ENCODE peak calls at places on chromosomes 1 and 21, in six cellular contexts. One of them, this sample, is unnamed. For H3K9me3, the result is how much of the 10 kb centered on the place peaks cover.

GRCh38 chr21:35423694-35424093 is 374.6 kb upstream of the RUNX1 start:
- DNase-seq in psoas muscle: no peak
- DNase-seq in cardiac muscle cell: peak
- DNase-seq in OCI-LY7: no peak
- DNase-seq in stomach: no peak
- DNase-seq in tibial artery: no peak
- DNase-seq in this sample: no peak

GRCh38 chr21:44082648-44083436 is 24.4 kb upstream of the PWP2 start:
- DNase-seq in psoas muscle: no peak
- DNase-seq in cardiac muscle cell: no peak
- DNase-seq in OCI-LY7: no peak
- DNase-seq in stomach: peak
- DNase-seq in tibial artery: no peak
- DNase-seq in this sample: no peak

GRCh38 chr1:168348146-168348709 is 67.6 kb downstream of the TBX19 start:
- DNase-seq in psoas muscle: no peak
- DNase-seq in cardiac muscle cell: no peak
- DNase-seq in OCI-LY7: no peak
- DNase-seq in stomach: no peak
- DNase-seq in tibial artery: no peak
- DNase-seq in this sample: no peak

GRCh38 chr1:207025144-207025880 is 7.2 kb downstream of the C1orf116 start:
- DNase-seq in psoas muscle: no peak
- DNase-seq in cardiac muscle cell: peak
- DNase-seq in OCI-LY7: no peak
- DNase-seq in stomach: peak
- DNase-seq in tibial artery: no peak
- DNase-seq in this sample: no peak

GRCh38 chr1:214466759-214467585 is 84.4 kb downstream of the PTPN14 start:
- DNase-seq in psoas muscle: no peak
- DNase-seq in cardiac muscle cell: no peak
- DNase-seq in OCI-LY7: no peak
- DNase-seq in stomach: peak
- DNase-seq in tibial artery: no peak
- DNase-seq in this sample: no peak

GRCh38 chr1:151720974-151721787 is at the start of gene RIIAD1:
- DNase-seq in psoas muscle: no peak
- DNase-seq in cardiac muscle cell: peak
- DNase-seq in OCI-LY7: peak
- DNase-seq in stomach: peak
- DNase-seq in tibial artery: no peak
- DNase-seq in this sample: peak

GRCh38 chr1:25009675-25010262 is 79.7 kb upstream of the RUNX3 start:
- DNase-seq in psoas muscle: no peak
- DNase-seq in cardiac muscle cell: no peak
- DNase-seq in OCI-LY7: no peak
- DNase-seq in stomach: no peak
- DNase-seq in tibial artery: no peak
- DNase-seq in this sample: no peak

GRCh38 chr1:18901147-18901951 is 1.0 kb downstream of the ALDH4A1 start:
- DNase-seq in psoas muscle: no peak
- DNase-seq in cardiac muscle cell: no peak
- DNase-seq in OCI-LY7: no peak
- DNase-seq in stomach: no peak
- DNase-seq in tibial artery: no peak
- DNase-seq in this sample: no peak

GRCh38 chr1:30422251-30422650 is 301.1 kb downstream of the MATN1 start:
- DNase-seq in psoas muscle: no peak
- DNase-seq in cardiac muscle cell: no peak
- DNase-seq in OCI-LY7: no peak
- DNase-seq in stomach: no peak
- DNase-seq in tibial artery: no peak
- DNase-seq in this sample: peak

GRCh38 chr1:84758968-84759491 is 68.8 kb upstream of the SSX2IP start:
- DNase-seq in psoas muscle: no peak
- DNase-seq in cardiac muscle cell: peak
- DNase-seq in OCI-LY7: no peak
- DNase-seq in stomach: no peak
- DNase-seq in tibial artery: peak
- DNase-seq in this sample: peak

GRCh38 chr1:2821970-2822620 is 20.6 kb upstream of the TTC34 start:
- DNase-seq in psoas muscle: peak
- DNase-seq in cardiac muscle cell: no peak
- DNase-seq in OCI-LY7: peak
- DNase-seq in stomach: peak
- DNase-seq in tibial artery: no peak
- DNase-seq in this sample: peak
- H3K9me3 ChIP-seq in psoas muscle: under half
- H3K9me3 ChIP-seq in cardiac muscle cell: under half
- H3K9me3 ChIP-seq in OCI-LY7: under half
- H3K9me3 ChIP-seq in stomach: under half
- H3K9me3 ChIP-seq in tibial artery: under half
- H3K9me3 ChIP-seq in this sample: under half

DNA sequence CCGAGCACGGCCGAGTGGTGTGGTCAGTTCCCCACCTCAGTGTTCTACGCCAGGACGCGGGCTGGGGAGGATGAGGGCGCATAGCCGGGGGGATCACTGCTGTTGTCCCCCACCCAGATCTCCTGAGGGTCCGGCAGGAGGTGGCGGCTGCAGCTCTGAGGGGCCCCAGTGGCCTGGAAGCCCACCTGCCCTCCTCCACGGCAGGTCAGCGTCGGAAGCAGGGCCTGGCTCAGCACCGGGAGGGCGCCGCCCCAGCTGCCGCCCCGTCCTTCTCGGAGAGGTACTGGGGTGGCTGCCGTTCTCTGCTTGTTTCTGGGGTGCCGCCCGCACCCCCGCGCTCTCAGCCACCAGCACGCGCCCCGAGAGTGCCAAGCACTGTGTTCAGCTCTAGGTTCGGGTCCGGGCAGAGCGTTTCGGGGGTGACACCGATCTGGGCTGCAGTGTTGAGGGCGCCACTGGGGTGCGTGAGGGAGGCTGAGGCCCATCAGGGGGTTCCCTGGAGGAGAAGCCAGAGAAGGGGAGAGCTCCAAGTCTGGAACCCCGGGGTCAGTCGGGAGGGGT is 17.4 kb downstream of the SAMD11 start:
- DNase-seq in psoas muscle: no peak
- DNase-seq in cardiac muscle cell: no peak
- DNase-seq in OCI-LY7: no peak
- DNase-seq in stomach: no peak
- DNase-seq in tibial artery: no peak
- DNase-seq in this sample: no peak
- H3K4me3 ChIP-seq in psoas muscle: peak
- H3K4me3 ChIP-seq in cardiac muscle cell: peak
- H3K4me3 ChIP-seq in OCI-LY7: no peak
- H3K4me3 ChIP-seq in stomach: peak
- H3K4me3 ChIP-seq in tibial artery: peak
- H3K4me3 ChIP-seq in this sample: peak

GRCh38 chr1:94056171-94056570 is 64.8 kb downstream of the ABCA4 start:
- DNase-seq in psoas muscle: no peak
- DNase-seq in cardiac muscle cell: no peak
- DNase-seq in OCI-LY7: no peak
- DNase-seq in stomach: no peak
- DNase-seq in tibial artery: no peak
- DNase-seq in this sample: no peak
- H3K27ac ChIP-seq in psoas muscle: no peak
- H3K27ac ChIP-seq in cardiac muscle cell: no peak
- H3K27ac ChIP-seq in OCI-LY7: no peak
- H3K27ac ChIP-seq in stomach: no peak
- H3K27ac ChIP-seq in tibial artery: no peak
- H3K27ac ChIP-seq in this sample: no peak

DNA sequence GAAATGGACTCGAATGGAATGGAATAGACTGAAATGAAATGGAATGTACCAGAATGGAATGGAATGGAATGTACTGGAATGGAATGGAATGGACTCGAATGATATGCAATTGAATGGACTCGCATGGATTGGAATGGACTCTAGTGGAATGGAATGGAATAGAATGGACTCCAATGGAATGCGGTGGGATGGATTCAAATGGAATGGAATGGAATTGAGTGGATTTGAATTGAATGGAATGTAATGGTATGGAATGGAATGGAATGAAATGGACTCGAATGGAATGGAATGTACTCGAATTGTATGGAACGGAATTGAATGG is 99.6 kb upstream of the FBXO28 start:
- DNase-seq in psoas muscle: no peak
- DNase-seq in cardiac muscle cell: no peak
- DNase-seq in OCI-LY7: no peak
- DNase-seq in stomach: no peak
- DNase-seq in tibial artery: no peak
- DNase-seq in this sample: no peak
- H3K9me3 ChIP-seq in psoas muscle: under half
- H3K9me3 ChIP-seq in cardiac muscle cell: under half
- H3K9me3 ChIP-seq in OCI-LY7: under half
- H3K9me3 ChIP-seq in stomach: under half
- H3K9me3 ChIP-seq in tibial artery: under half
- H3K9me3 ChIP-seq in this sample: under half

GRCh38 chr21:36873511-36873910 is 93.0 kb downstream of the HLCS start:
- DNase-seq in psoas muscle: no peak
- DNase-seq in cardiac muscle cell: no peak
- DNase-seq in OCI-LY7: no peak
- DNase-seq in stomach: no peak
- DNase-seq in tibial artery: no peak
- DNase-seq in this sample: no peak

GRCh38 chr21:36879827-36880226 is 86.6 kb downstream of the HLCS start:
- DNase-seq in psoas muscle: no peak
- DNase-seq in cardiac muscle cell: no peak
- DNase-seq in OCI-LY7: no peak
- DNase-seq in stomach: no peak
- DNase-seq in tibial artery: no peak
- DNase-seq in this sample: no peak

GRCh38 chr21:36874665-36875064 is 91.8 kb downstream of the HLCS start:
- DNase-seq in psoas muscle: no peak
- DNase-seq in cardiac muscle cell: no peak
- DNase-seq in OCI-LY7: no peak
- DNase-seq in stomach: no peak
- DNase-seq in tibial artery: no peak
- DNase-seq in this sample: no peak

GRCh38 chr21:36881223-36881622 is 85.2 kb downstream of the HLCS start:
- DNase-seq in psoas muscle: no peak
- DNase-seq in cardiac muscle cell: peak
- DNase-seq in OCI-LY7: no peak
- DNase-seq in stomach: no peak
- DNase-seq in tibial artery: no peak
- DNase-seq in this sample: no peak

GRCh38 chr21:36877741-36878140 is 88.7 kb downstream of the HLCS start:
- DNase-seq in psoas muscle: no peak
- DNase-seq in cardiac muscle cell: no peak
- DNase-seq in OCI-LY7: no peak
- DNase-seq in stomach: no peak
- DNase-seq in tibial artery: no peak
- DNase-seq in this sample: no peak
- H3K4me3 ChIP-seq in psoas muscle: no peak
- H3K4me3 ChIP-seq in cardiac muscle cell: no peak
- H3K4me3 ChIP-seq in OCI-LY7: no peak
- H3K4me3 ChIP-seq in stomach: no peak
- H3K4me3 ChIP-seq in tibial artery: no peak
- H3K4me3 ChIP-seq in this sample: no peak

GRCh38 chr1:92820551-92820950 is 11.3 kb upstream of the RPL5 start:
- DNase-seq in psoas muscle: no peak
- DNase-seq in cardiac muscle cell: no peak
- DNase-seq in OCI-LY7: no peak
- DNase-seq in stomach: no peak
- DNase-seq in tibial artery: no peak
- DNase-seq in this sample: no peak

GRCh38 chr1:92820024-92820423 is 11.8 kb upstream of the RPL5 start:
- DNase-seq in psoas muscle: no peak
- DNase-seq in cardiac muscle cell: no peak
- DNase-seq in OCI-LY7: no peak
- DNase-seq in stomach: no peak
- DNase-seq in tibial artery: no peak
- DNase-seq in this sample: no peak

GRCh38 chr1:92826792-92827191 is 5.0 kb upstream of the RPL5 start:
- DNase-seq in psoas muscle: no peak
- DNase-seq in cardiac muscle cell: no peak
- DNase-seq in OCI-LY7: no peak
- DNase-seq in stomach: no peak
- DNase-seq in tibial artery: no peak
- DNase-seq in this sample: no peak

GRCh38 chr1:92817986-92818764 is 13.7 kb upstream of the RPL5 start:
- DNase-seq in psoas muscle: no peak
- DNase-seq in cardiac muscle cell: peak
- DNase-seq in OCI-LY7: peak
- DNase-seq in stomach: no peak
- DNase-seq in tibial artery: no peak
- DNase-seq in this sample: no peak

DNA sequence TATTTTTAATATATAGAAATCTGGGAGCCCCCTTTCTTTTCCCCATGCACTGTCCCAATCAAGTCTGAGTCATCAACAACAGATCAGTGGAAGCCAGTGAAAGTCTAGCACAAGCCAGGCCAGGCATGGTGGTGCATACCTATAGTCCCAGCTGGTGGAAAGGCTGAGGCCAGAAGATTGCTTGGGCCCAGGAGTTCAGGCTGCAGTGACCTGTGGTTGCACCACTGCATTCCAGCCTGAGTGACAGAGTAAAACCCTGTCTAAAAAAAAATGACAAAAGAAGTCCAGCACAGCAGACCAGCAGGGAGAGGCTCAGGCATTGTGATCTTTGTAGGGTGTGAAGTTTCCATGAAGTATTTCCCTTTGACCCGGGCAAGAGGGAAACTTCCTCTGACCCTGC is 8.9 kb upstream of the RPL5 start:
- DNase-seq in psoas muscle: no peak
- DNase-seq in cardiac muscle cell: peak
- DNase-seq in OCI-LY7: no peak
- DNase-seq in stomach: no peak
- DNase-seq in tibial artery: no peak
- DNase-seq in this sample: no peak
- H3K27ac ChIP-seq in psoas muscle: no peak
- H3K27ac ChIP-seq in cardiac muscle cell: no peak
- H3K27ac ChIP-seq in OCI-LY7: no peak
- H3K27ac ChIP-seq in stomach: no peak
- H3K27ac ChIP-seq in tibial artery: no peak
- H3K27ac ChIP-seq in this sample: no peak

DNA sequence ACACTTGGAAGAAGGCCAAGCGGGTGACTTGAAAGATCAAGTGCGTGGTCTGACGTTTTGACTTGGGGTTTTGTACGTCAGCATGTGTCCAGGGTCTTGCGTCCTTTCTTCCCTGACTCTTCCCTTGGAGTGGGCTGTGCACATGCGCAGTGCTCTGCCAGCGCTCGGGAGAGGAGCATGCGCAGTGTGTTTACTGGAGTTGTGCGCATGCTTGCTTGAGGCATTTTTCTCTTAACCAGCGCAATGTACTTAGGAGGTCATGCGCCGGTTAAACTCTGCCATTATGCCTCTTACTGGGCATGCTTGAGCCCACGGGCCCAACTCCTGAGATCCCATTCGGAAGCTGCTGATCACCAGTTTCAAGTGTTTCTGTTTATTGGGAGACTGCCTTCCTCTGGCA is 242.5 kb upstream of the AJAP1 start:
- DNase-seq in psoas muscle: no peak
- DNase-seq in cardiac muscle cell: no peak
- DNase-seq in OCI-LY7: no peak
- DNase-seq in stomach: no peak
- DNase-seq in tibial artery: no peak
- DNase-seq in this sample: peak
- H3K9me3 ChIP-seq in psoas muscle: under half
- H3K9me3 ChIP-seq in cardiac muscle cell: under half
- H3K9me3 ChIP-seq in OCI-LY7: under half
- H3K9me3 ChIP-seq in stomach: under half
- H3K9me3 ChIP-seq in tibial artery: under half
- H3K9me3 ChIP-seq in this sample: under half

GRCh38 chr1:34266127-34266951 is 89.6 kb downstream of the C1orf94 start:
- DNase-seq in psoas muscle: no peak
- DNase-seq in cardiac muscle cell: no peak
- DNase-seq in OCI-LY7: no peak
- DNase-seq in stomach: no peak
- DNase-seq in tibial artery: no peak
- DNase-seq in this sample: no peak
- H3K4me3 ChIP-seq in psoas muscle: no peak
- H3K4me3 ChIP-seq in cardiac muscle cell: no peak
- H3K4me3 ChIP-seq in OCI-LY7: no peak
- H3K4me3 ChIP-seq in stomach: no peak
- H3K4me3 ChIP-seq in tibial artery: no peak
- H3K4me3 ChIP-seq in this sample: no peak

This sample was measured in testis.